ENCODE peak calls at places on chromosomes 3 and 15, in six cellular contexts. O is 8988T; Z is EL; N is activated CD4-positive, alpha-beta T cell treated with anti-CD3 and anti-CD28 coated beads, Interleukin-2, amount 50 U/mL, for 4 hours; B is GM23248; M is activated T-cell treated with anti-CD3 and anti-CD28 coated beads, Interleukin-2, amount 50 U/mL, for 1 hour. S is an unnamed sample.

GRCh38 chr15:66898656-66899402 is 166.6 kb upstream of the SMAD3 start:
- DNase-seq in M (no peak), Z (no peak), O (no peak), N (no peak), B (no peak), S (no peak)

GRCh38 chr15:28914483-28915023 is 28.8 kb downstream of the APBA2 start:
- DNase-seq in Z (no peak), M (no peak), N (no peak), B (no peak), O (no peak), S (no peak)

GRCh38 chr3:117726776-117727175 is 1017.2 kb downstream of the TUSC7 start:
- DNase-seq in O (no peak), M (no peak), B (peak), Z (no peak), N (no peak), S (no peak)

GRCh38 chr15:40093224-40093842 is 15.3 kb downstream of the BMF start:
- DNase-seq in Z (no peak), B (peak), N (no peak), M (no peak), O (no peak), S (peak)

GRCh38 chr3:58924581-58924980 is 125.2 kb downstream of the CFAP20DC start:
- DNase-seq in O (no peak), N (no peak), M (no peak), Z (peak), B (peak), S (peak)

GRCh38 chr3:172626241-172626640 is 84.6 kb downstream of the NCEH1 start:
- DNase-seq in M (no peak), N (no peak), Z (peak), B (peak), O (no peak), S (peak)

GRCh38 chr3:45347329-45348000 is 40.9 kb upstream of the LARS2 start:
- DNase-seq in O (no peak), M (no peak), N (no peak), B (peak), Z (no peak), S (peak)

GRCh38 chr3:115652738-115653137 is 29.4 kb downstream of the GAP43 start:
- DNase-seq in M (no peak), N (no peak), O (no peak), B (no peak), Z (no peak), S (no peak)

GRCh38 chr3:160210799-160211221 is 14.4 kb upstream of the C3orf80 start:
- DNase-seq in M (no peak), O (no peak), Z (peak), B (peak), N (no peak), S (peak)

GRCh38 chr3:115961390-115961789 is 338.1 kb downstream of the GAP43 start:
- DNase-seq in M (no peak), O (no peak), N (no peak), Z (peak), B (peak), S (peak)

GRCh38 chr3:144104146-144104545 is 132.5 kb downstream of the DIPK2A start:
- DNase-seq in Z (no peak), O (no peak), M (no peak), N (no peak), B (no peak), S (no peak)

GRCh38 chr15:71784719-71785118 is 25.6 kb upstream of the NR2E3 start:
- DNase-seq in M (no peak), Z (no peak), N (peak), O (no peak), B (no peak), S (no peak)

GRCh38 chr15:94105760-94106159 is 125.6 kb upstream of the MCTP2 start:
- DNase-seq in M (no peak), N (no peak), O (no peak), B (peak), Z (no peak), S (no peak)

GRCh38 chr15:47376190-47376589 is 341.1 kb upstream of the SEMA6D start:
- DNase-seq in N (no peak), Z (no peak), B (no peak), M (no peak), O (no peak), S (no peak)

GRCh38 chr3:174505266-174505665 is 353.9 kb upstream of the NAALADL2 start:
- DNase-seq in M (no peak), N (no peak), O (no peak), Z (no peak), B (no peak), S (no peak)

GRCh38 chr3:41418961-41419691 is 219.8 kb downstream of the CTNNB1 start:
- DNase-seq in N (no peak), Z (peak), B (peak), M (no peak), O (no peak), S (peak)

GRCh38 chr15:39976291-39977274 is 42.7 kb downstream of the EIF2AK4 start:
- DNase-seq in O (no peak), B (peak), Z (peak), N (no peak), M (peak), S (peak)

GRCh38 chr3:30438121-30438520 is 168.3 kb upstream of the TGFBR2 start:
- DNase-seq in O (no peak), Z (no peak), N (no peak), B (no peak), M (no peak), S (no peak)

GRCh38 chr3:187044871-187045552 is 94.3 kb downstream of the RPL39L start:
- DNase-seq in B (no peak), M (no peak), N (no peak), O (no peak), Z (no peak), S (no peak)

GRCh38 chr3:85162905-85163304 is 204.1 kb downstream of the CADM2 start:
- DNase-seq in O (no peak), Z (no peak), B (no peak), M (no peak), N (no peak), S (no peak)

GRCh38 chr3:185162634-185163033 is 9.8 kb upstream of the C3orf70 start:
- DNase-seq in M (no peak), Z (peak), B (no peak), O (no peak), N (no peak), S (no peak)

GRCh38 chr15:39581501-39582285 is 814 bp downstream of the THBS1 start:
- DNase-seq in B (peak), O (peak), M (no peak), N (no peak), Z (peak), S (peak)

GRCh38 chr3:114499986-114500385 is 206.2 kb downstream of the TIGIT start:
- DNase-seq in Z (no peak), M (no peak), O (no peak), N (no peak), B (no peak), S (peak)

GRCh38 chr15:60218256-60218655 is 179.5 kb downstream of the ANXA2 start:
- DNase-seq in M (no peak), Z (no peak), N (no peak), B (no peak), O (no peak), S (no peak)

GRCh38 chr3:190040145-190040544 is 80.6 kb downstream of the P3H2 start:
- DNase-seq in N (no peak), O (no peak), B (no peak), Z (no peak), M (no peak), S (no peak)

GRCh38 chr3:55910543-55910942 is 423.4 kb upstream of the WNT5A start:
- DNase-seq in Z (no peak), O (no peak), B (peak), N (no peak), M (no peak), S (no peak)

GRCh38 chr3:72565593-72565992 is 282.7 kb downstream of the SHQ1 start:
- DNase-seq in B (no peak), Z (no peak), M (no peak), N (no peak), O (no peak), S (no peak)

GRCh38 chr15:45729146-45729545 is 94.3 kb downstream of the SQOR start:
- DNase-seq in B (no peak), N (no peak), O (peak), Z (peak), M (no peak), S (no peak)

GRCh38 chr15:80982205-80982604 is 7.4 kb downstream of the MESD start:
- DNase-seq in O (no peak), M (no peak), N (no peak), B (no peak), Z (no peak), S (no peak)

GRCh38 chr3:138694287-138695007 is 85.9 kb downstream of the FAIM start:
- DNase-seq in N (no peak), B (peak), Z (peak), O (no peak), M (no peak), S (peak)

GRCh38 chr3:126962756-126963155 is 20.2 kb upstream of the PLXNA1 start:
- DNase-seq in B (no peak), Z (no peak), M (no peak), N (no peak), O (no peak), S (no peak)

GRCh38 chr15:73900129-73900712 is 26.0 kb upstream of the LOXL1 start:
- DNase-seq in M (no peak), O (no peak), B (peak), Z (peak), N (no peak), S (peak)

GRCh38 chr3:59573911-59574310 is 524.1 kb upstream of the CFAP20DC start:
- DNase-seq in N (no peak), Z (peak), B (peak), M (no peak), O (no peak), S (peak)

GRCh38 chr15:98727115-98728040 is 79.0 kb downstream of the IGF1R start:
- DNase-seq in Z (peak), B (peak), O (peak), N (no peak), M (no peak), S (peak)

S was measured in AG10803.